ENCODE peak calls at places on chromosomes 12 and 14, in nine cellular contexts. U, P, K, Y, T, I, L, N and J are unnamed samples.
A peak's percentile ranks its signal among the peaks of the same experiment; 100 is the strongest.

GRCh38 chr12:26280869-26281268 is 85.5 kb downstream of the SSPN start:
- DNase-seq in U (no peak), P (no peak), I (no peak), Y (no peak), K (no peak), T (no peak), N (no peak), L (no peak), J (no peak)

GRCh38 chr12:106070611-106071010 is 68.1 kb downstream of the NUAK1 start:
- DNase-seq in N (no peak), T (no peak), Y (no peak), I (no peak), U (peak; percentile 47), K (no peak), P (no peak), L (no peak), J (no peak)

GRCh38 chr12:118102070-118102469 is 1.7 kb downstream of the VSIG10 start:
- DNase-seq in L (no peak), N (no peak), P (peak; percentile 79), U (peak; percentile 93), K (no peak), I (peak; percentile 53), Y (peak; percentile 52), T (no peak), J (no peak)

GRCh38 chr12:122834921-122835692 is at the start of gene HIP1R:
- DNase-seq in L (peak; percentile 46), K (peak; percentile 64), I (peak; percentile 33), T (peak; percentile 35), P (peak; percentile 14), Y (peak; percentile 45), U (no peak), N (no peak), J (peak; percentile 74)

GRCh38 chr12:127267128-127267527 is 999.8 kb upstream of the TMEM132C start:
- DNase-seq in U (no peak), T (no peak), I (no peak), K (no peak), L (no peak), P (no peak), Y (no peak), N (no peak), J (no peak)

GRCh38 chr12:121766290-121767039 is 27.0 kb downstream of the RHOF start:
- DNase-seq in U (no peak), T (no peak), P (no peak), L (no peak), K (no peak), Y (no peak), N (no peak), I (peak; percentile 15), J (peak; percentile 51)

GRCh38 chr14:25122843-25123242 is 72.9 kb upstream of the STXBP6 start:
- DNase-seq in I (no peak), U (no peak), N (no peak), L (no peak), Y (no peak), T (no peak), K (no peak), P (no peak), J (no peak)

GRCh38 chr12:116276433-116277216 is 868 bp downstream of the MED13L start:
- DNase-seq in N (peak; percentile 28), P (peak; percentile 73), Y (peak; percentile 74), L (peak; percentile 80), I (peak; percentile 73), U (peak; percentile 92), T (peak; percentile 26), K (peak; percentile 75), J (peak; percentile 75)

GRCh38 chr12:83210933-83211332 is 524.2 kb downstream of the TMTC2 start:
- DNase-seq in I (no peak), T (no peak), P (no peak), U (no peak), L (no peak), N (no peak), K (no peak), Y (no peak), J (peak; percentile 4)

GRCh38 chr12:48572326-48572725 is 2.5 kb upstream of the LALBA start:
- DNase-seq in U (no peak), T (no peak), K (no peak), N (no peak), L (no peak), P (no peak), I (no peak), Y (no peak), J (no peak)

GRCh38 chr14:66572836-66573235 is 64.9 kb downstream of the GPHN start:
- DNase-seq in K (no peak), L (no peak), P (no peak), I (no peak), N (no peak), T (no peak), Y (no peak), U (no peak), J (no peak)

GRCh38 chr12:91189526-91189925 is 6.9 kb upstream of the DCN start:
- DNase-seq in Y (peak; percentile 16), T (no peak), L (no peak), K (no peak), P (peak; percentile 65), N (peak; percentile 10), U (no peak), I (peak; percentile 75), J (no peak)

GRCh38 chr14:76768201-76768656 is 7.0 kb downstream of the VASH1 start:
- DNase-seq in K (peak; percentile 28), I (no peak), T (no peak), N (no peak), U (peak; percentile 71), L (no peak), P (no peak), Y (no peak), J (no peak)

GRCh38 chr12:67042697-67043131 is 226.4 kb upstream of the CAND1 start:
- DNase-seq in T (no peak), Y (peak; percentile 48), I (peak; percentile 40), K (no peak), N (no peak), U (peak; percentile 93), L (peak; percentile 86), P (peak; percentile 71), J (peak; percentile 81)

GRCh38 chr14:33127531-33127930 is 188.9 kb downstream of the NPAS3 start:
- DNase-seq in T (no peak), Y (peak; percentile 53), P (peak; percentile 52), U (no peak), K (no peak), L (no peak), N (no peak), I (peak; percentile 5), J (no peak)

GRCh38 chr12:13764748-13765147 is 216.7 kb downstream of the GRIN2B start:
- DNase-seq in I (no peak), U (no peak), Y (no peak), T (no peak), N (no peak), L (no peak), P (no peak), K (no peak), J (no peak)

GRCh38 chr12:28780096-28780495 is 369.0 kb upstream of the FAR2 start:
- DNase-seq in P (peak; percentile 70), T (no peak), Y (peak; percentile 23), K (no peak), U (peak; percentile 71), I (peak; percentile 56), N (no peak), L (no peak), J (no peak)

GRCh38 chr12:124464062-124464461 is 103.3 kb downstream of the NCOR2 start:
- DNase-seq in U (no peak), I (no peak), N (no peak), Y (no peak), T (no peak), K (no peak), P (no peak), L (no peak), J (peak; percentile 66)

GRCh38 chr12:116910645-116911449 is at the start of gene FBXW8:
- DNase-seq in Y (peak; percentile 85), T (peak; percentile 55), L (peak; percentile 82), K (peak; percentile 50), U (peak; percentile 94), N (peak; percentile 34), P (peak; percentile 63), I (peak; percentile 82), J (peak; percentile 93)

GRCh38 chr12:6452908-6453630 is 1.2 kb downstream of the TAPBPL start:
- DNase-seq in Y (no peak), L (no peak), U (no peak), K (no peak), T (no peak), P (no peak), I (no peak), N (no peak), J (no peak)

GRCh38 chr14:96251656-96252155 is 4.3 kb upstream of the BDKRB1 start:
- DNase-seq in I (no peak), N (no peak), K (no peak), P (no peak), U (no peak), L (no peak), Y (peak; percentile 39), T (no peak), J (no peak)

GRCh38 chr14:65303185-65303901 is 109.2 kb upstream of the FUT8 start:
- DNase-seq in L (no peak), K (no peak), N (no peak), Y (peak; percentile 53), P (no peak), U (no peak), T (no peak), I (peak; percentile 43), J (peak; percentile 52)

GRCh38 chr14:40010961-40011360 is 578.7 kb upstream of the FBXO33 start:
- DNase-seq in L (no peak), N (no peak), T (no peak), Y (no peak), P (no peak), I (no peak), K (no peak), U (no peak), J (no peak)

GRCh38 chr12:2697057-2697456 is 97.7 kb upstream of the FKBP4 start:
- DNase-seq in K (no peak), T (no peak), P (no peak), I (no peak), L (no peak), N (no peak), Y (no peak), U (peak; percentile 39), J (no peak)

GRCh38 chr12:62537544-62537943 is 70.9 kb downstream of the MON2 start:
- DNase-seq in P (peak; percentile 57), N (peak; percentile 59), T (no peak), L (no peak), K (no peak), I (peak; percentile 84), U (no peak), Y (peak; percentile 53), J (peak; percentile 14)

GRCh38 chr12:84840356-84840755 is 72.2 kb downstream of the SLC6A15 start:
- DNase-seq in L (no peak), N (no peak), K (no peak), Y (no peak), U (no peak), T (no peak), P (no peak), I (no peak), J (no peak)

GRCh38 chr14:80364274-80364673 is 153.0 kb upstream of the DIO2 start:
- DNase-seq in N (no peak), P (peak; percentile 55), Y (peak; percentile 36), L (no peak), I (peak; percentile 41), T (no peak), U (no peak), K (no peak), J (peak; percentile 50)

GRCh38 chr12:5047729-5048128 is 4.0 kb downstream of the KCNA5 start:
- DNase-seq in N (no peak), Y (no peak), P (no peak), I (no peak), K (no peak), L (no peak), U (no peak), T (no peak), J (no peak)

GRCh38 chr12:53122961-53123468 is 19.7 kb downstream of the SOAT2 start:
- DNase-seq in T (no peak), U (peak; percentile 55), P (peak; percentile 68), Y (peak; percentile 35), L (no peak), N (no peak), I (peak; percentile 72), K (no peak), J (peak; percentile 17)

GRCh38 chr12:607541-608001 is 55.7 kb downstream of the NINJ2 start:
- DNase-seq in P (peak; percentile 9), K (no peak), U (peak; percentile 77), Y (no peak), T (no peak), I (no peak), N (no peak), L (no peak), J (no peak)

GRCh38 chr14:22570132-22570949 is 18.7 kb downstream of the DAD1 start:
- DNase-seq in I (peak; percentile 78), Y (peak; percentile 83), P (peak; percentile 81), T (no peak), K (peak; percentile 88), L (peak; percentile 38), N (peak; percentile 47), U (peak; percentile 77), J (peak; percentile 88)